ENCODE peak calls at places on chromosomes 7 and 10, in seven cellular contexts. X is OCI-LY7, J is neural progenitor cell, Z is Karpas-422, D is astrocyte, O is PC-9, U is IMR-90. A is an unnamed sample.

GRCh38 chr10:51800121-51800520 is 100.7 kb upstream of the CSTF2T start:
- DNase-seq in X (no peak), J (no peak), Z (no peak), D (no peak), O (no peak), U (no peak), A (no peak)

GRCh38 chr7:152120776-152121175 is 95.3 kb downstream of the GALNT11 start:
- DNase-seq in X (no peak), J (no peak), Z (no peak), D (no peak), O (no peak), U (no peak), A (no peak)

GRCh38 chr10:13684813-13685511 is 98.2 kb downstream of the PRPF18 start:
- DNase-seq in X (no peak), J (no peak), Z (no peak), D (no peak), O (no peak), U (no peak), A (peak; percentile 67)

GRCh38 chr7:38398725-38399321 is 125.4 kb upstream of the TARP start:
- DNase-seq in X (peak; percentile 61), J (peak; percentile 74), Z (peak; percentile 77), D (peak; percentile 20), O (peak; percentile 43), U (peak; percentile 48), A (peak; percentile 56)

GRCh38 chr7:155300641-155301452 is 3.2 kb downstream of the INSIG1 start:
- DNase-seq in X (no peak), J (no peak), Z (no peak), D (no peak), O (no peak), U (no peak), A (no peak)

GRCh38 chr7:141511370-141512335 is 39.6 kb upstream of the AGK start:
- DNase-seq in X (no peak), J (peak; percentile 27), Z (no peak), D (no peak), O (peak; percentile 5), U (no peak), A (no peak)

GRCh38 chr10:120979435-120980315 is 128.5 kb downstream of the WDR11 start:
- DNase-seq in X (no peak), J (peak; percentile 75), Z (no peak), D (no peak), O (no peak), U (no peak), A (peak; percentile 2)

GRCh38 chr10:21174670-21175495 is 277.8 kb upstream of the NEBL start:
- DNase-seq in X (no peak), J (peak; percentile 78), Z (no peak), D (no peak), O (peak; percentile 30), U (no peak), A (no peak)

GRCh38 chr10:48533951-48534720 is 70.7 kb downstream of the ARHGAP22 start:
- DNase-seq in X (no peak), J (no peak), Z (no peak), D (peak; percentile 63), O (peak; percentile 43), U (no peak), A (peak; percentile 73)

GRCh38 chr7:111232249-111233084 is 141.5 kb downstream of the LRRN3 start:
- DNase-seq in X (no peak), J (no peak), Z (no peak), D (peak; percentile 71), O (no peak), U (peak; percentile 75), A (peak; percentile 76)

GRCh38 chr7:140039896-140040295 is 22.9 kb downstream of the PARP12 start:
- DNase-seq in X (no peak), J (no peak), Z (no peak), D (no peak), O (no peak), U (no peak), A (no peak)

GRCh38 chr10:17209931-17210330 is 8.5 kb upstream of the TRDMT1 start:
- DNase-seq in X (no peak), J (no peak), Z (no peak), D (peak; percentile 55), O (no peak), U (peak; percentile 33), A (peak; percentile 63)

GRCh38 chr10:71968553-71969474 is 4.6 kb downstream of the CHST3 start:
- DNase-seq in X (no peak), J (no peak), Z (no peak), D (no peak), O (peak; percentile 37), U (peak; percentile 35), A (no peak)

GRCh38 chr10:5618829-5619228 is 47.6 kb downstream of the ASB13 start:
- DNase-seq in X (no peak), J (no peak), Z (no peak), D (no peak), O (no peak), U (no peak), A (peak; percentile 20)

GRCh38 chr10:71285180-71285545 is 33.9 kb upstream of the SLC29A3 start:
- DNase-seq in X (peak; percentile 65), J (peak; percentile 86), Z (peak; percentile 76), D (no peak), O (peak; percentile 55), U (peak; percentile 29), A (peak; percentile 37)

GRCh38 chr7:112981966-112982365 is 104.7 kb downstream of the GPR85 start:
- DNase-seq in X (no peak), J (no peak), Z (no peak), D (peak; percentile 34), O (no peak), U (no peak), A (peak; percentile 41)

GRCh38 chr10:6607187-6607586 is 27.1 kb upstream of the PRKCQ start:
- DNase-seq in X (no peak), J (no peak), Z (no peak), D (no peak), O (no peak), U (no peak), A (no peak)

GRCh38 chr10:46198516-46198915 is 88.3 kb upstream of the ANTXRL start:
- DNase-seq in X (no peak), J (no peak), Z (no peak), D (no peak), O (no peak), U (no peak), A (no peak)

GRCh38 chr7:151113344-151114150 is 27.3 kb downstream of the AGAP3 start:
- DNase-seq in X (no peak), J (peak; percentile 79), Z (no peak), D (peak; percentile 96), O (peak; percentile 87), U (peak; percentile 93), A (peak; percentile 48)

GRCh38 chr7:143015926-143016490 is 10.9 kb downstream of the OR9A2 start:
- DNase-seq in X (no peak), J (no peak), Z (peak; percentile 52), D (peak; percentile 42), O (no peak), U (no peak), A (peak; percentile 60)

GRCh38 chr10:50929670-50930069 is 44.2 kb upstream of the A1CF start:
- DNase-seq in X (no peak), J (no peak), Z (no peak), D (no peak), O (no peak), U (no peak), A (no peak)

GRCh38 chr10:33732176-33733025 is 397.9 kb upstream of the NRP1 start:
- DNase-seq in X (no peak), J (no peak), Z (no peak), D (no peak), O (no peak), U (peak; percentile 56), A (no peak)

GRCh38 chr7:2014391-2015241 is 218.1 kb downstream of the MAD1L1 start:
- DNase-seq in X (no peak), J (no peak), Z (no peak), D (no peak), O (no peak), U (no peak), A (no peak)

GRCh38 chr10:72379062-72379461 is 24.3 kb upstream of the DNAJB12 start:
- DNase-seq in X (no peak), J (peak; percentile 62), Z (no peak), D (no peak), O (no peak), U (no peak), A (no peak)

GRCh38 chr10:86449926-86450558 is 71.5 kb downstream of the WAPL start:
- DNase-seq in X (peak; percentile 61), J (no peak), Z (no peak), D (no peak), O (no peak), U (no peak), A (no peak)

GRCh38 chr10:11377267-11377666 is 234.2 kb downstream of the USP6NL start:
- DNase-seq in X (no peak), J (no peak), Z (no peak), D (no peak), O (no peak), U (no peak), A (no peak)

GRCh38 chr7:140003913-140004382 is 58.8 kb downstream of the PARP12 start:
- DNase-seq in X (peak; percentile 78), J (peak; percentile 81), Z (peak; percentile 77), D (peak; percentile 26), O (peak; percentile 25), U (peak; percentile 75), A (peak; percentile 51)

DNA sequence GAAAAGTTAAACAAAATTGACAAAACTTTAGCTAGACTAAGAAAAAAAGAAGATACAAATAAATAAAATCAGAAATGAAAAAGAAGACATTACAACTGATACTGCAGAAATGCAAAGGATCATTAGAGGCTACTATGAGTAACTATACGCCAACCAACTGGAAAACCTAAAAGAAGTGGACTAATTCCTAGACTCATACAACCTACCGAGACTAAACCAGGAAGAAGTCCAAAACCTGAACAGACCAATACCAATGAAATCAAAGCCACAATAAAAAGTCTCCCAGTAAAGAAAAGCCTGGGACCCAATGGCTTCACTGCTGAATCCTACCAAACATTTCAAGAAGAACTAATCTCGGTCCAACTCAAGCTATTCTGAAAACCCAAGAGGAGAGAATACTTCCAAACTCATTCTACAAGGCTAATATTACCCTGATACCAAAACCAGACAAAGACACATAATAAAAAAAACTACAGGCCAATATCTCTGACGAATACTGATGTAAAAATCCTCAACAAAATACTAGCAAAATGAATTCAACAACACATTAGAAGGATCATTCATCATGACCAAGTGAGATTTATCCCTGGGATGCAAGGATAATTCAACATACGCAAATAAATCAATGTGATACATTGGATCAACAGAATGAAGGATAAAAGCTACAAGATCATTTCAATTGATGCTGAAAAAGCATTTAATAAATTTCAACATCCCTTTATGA is 20.3 kb downstream of the ELAPOR2 start:
- DNase-seq in X (no peak), J (no peak), Z (peak; percentile 48), D (no peak), O (no peak), U (no peak), A (no peak)
- H3K27ac ChIP-seq in X (no peak overlapping the region), J (peak overlapping the region; percentile 97), Z (peak overlapping the region; percentile 66), D (no peak overlapping the region), O (peak overlapping the region; percentile 61), U (no peak overlapping the region), A (no peak overlapping the region)

GRCh38 chr7:50348469-50349162 is 44.1 kb downstream of the IKZF1 start:
- DNase-seq in X (no peak), J (no peak), Z (no peak), D (no peak), O (no peak), U (no peak), A (no peak)
- H4K20me1 ChIP-seq in X (no peaks in the 10 kb centered on the region), J (no peaks in the 10 kb centered on the region), Z (no peaks in the 10 kb centered on the region), D (no peaks in the 10 kb centered on the region), O (no peaks in the 10 kb centered on the region), U (no peaks in the 10 kb centered on the region), A (no peaks in the 10 kb centered on the region)

GRCh38 chr7:36944843-36945242 is 220.5 kb upstream of the AOAH start:
- DNase-seq in X (no peak), J (no peak), Z (no peak), D (no peak), O (no peak), U (no peak), A (no peak)
- H3K9me3 ChIP-seq in X (peaks cover 4% of the 10 kb centered on the region), J (no peaks in the 10 kb centered on the region), Z (peaks cover 3% of the 10 kb centered on the region), D (peaks cover 12% of the 10 kb centered on the region), O (no peaks in the 10 kb centered on the region), U (no peaks in the 10 kb centered on the region), A (no peaks in the 10 kb centered on the region)

GRCh38 chr10:110105873-110106272 is 98.1 kb downstream of the ADD3 start:
- DNase-seq in X (no peak), J (no peak), Z (no peak), D (no peak), O (no peak), U (no peak), A (no peak)
- H3K27ac ChIP-seq in X (no peak overlapping the region), J (no peak overlapping the region), Z (no peak overlapping the region), D (no peak overlapping the region), O (no peak overlapping the region), U (no peak overlapping the region), A (no peak overlapping the region)

A was measured in fibroblast of lung.